ENCODE peak calls at places on chromosome 2, in six cellular contexts. Y, F, V, M, T and X are unnamed samples.

GRCh38 chr2:23590227-23590869 is 205.4 kb downstream of the KLHL29 start:
- DNase-seq in Y (no peak), F (no peak), V (no peak), M (no peak), T (no peak), X (no peak)

GRCh38 chr2:239245872-239246701 is 154.7 kb downstream of the HDAC4 start:
- DNase-seq in Y (no peak), F (no peak), V (peak; percentile 41), M (no peak), T (no peak), X (no peak)

GRCh38 chr2:84297155-84297554 is 161.9 kb downstream of the SUCLG1 start:
- DNase-seq in Y (no peak), F (no peak), V (no peak), M (no peak), T (no peak), X (no peak)

GRCh38 chr2:74472945-74473258 is 422 bp upstream of the MRPL53 start:
- DNase-seq in Y (no peak), F (no peak), V (no peak), M (no peak), T (no peak), X (no peak)

GRCh38 chr2:63000801-63001200 is 49.8 kb upstream of the OTX1 start:
- DNase-seq in Y (no peak), F (no peak), V (no peak), M (no peak), T (no peak), X (no peak)

GRCh38 chr2:136185991-136186771 is 68.2 kb upstream of the CXCR4 start:
- DNase-seq in Y (no peak), F (no peak), V (no peak), M (peak; percentile 70), T (no peak), X (no peak)

GRCh38 chr2:28624798-28625701 is 126.6 kb upstream of the PPP1CB start:
- DNase-seq in Y (no peak), F (no peak), V (no peak), M (no peak), T (no peak), X (no peak)

GRCh38 chr2:41896186-41896846 is 151.5 kb upstream of the PKDCC start:
- DNase-seq in Y (no peak), F (no peak), V (no peak), M (no peak), T (no peak), X (no peak)

GRCh38 chr2:112048887-112049286 is 6.2 kb upstream of the TMEM87B start:
- DNase-seq in Y (no peak), F (no peak), V (no peak), M (peak; percentile 44), T (peak; percentile 59), X (peak; percentile 38)

GRCh38 chr2:127698553-127699355 is 2.5 kb upstream of the SFT2D3 start:
- DNase-seq in Y (no peak), F (no peak), V (no peak), M (no peak), T (no peak), X (no peak)

GRCh38 chr2:191714925-191715324 is 37.0 kb downstream of the NABP1 start:
- DNase-seq in Y (no peak), F (no peak), V (no peak), M (no peak), T (no peak), X (no peak)

GRCh38 chr2:221874444-221874843 is 302.3 kb upstream of the EPHA4 start:
- DNase-seq in Y (no peak), F (no peak), V (no peak), M (no peak), T (no peak), X (no peak)

GRCh38 chr2:237541242-237541641 is 25.1 kb upstream of the PRLH start:
- DNase-seq in Y (no peak), F (no peak), V (no peak), M (no peak), T (no peak), X (peak; percentile 20)

GRCh38 chr2:149332364-149332763 is 2.0 kb downstream of the LYPD6 start:
- DNase-seq in Y (no peak), F (no peak), V (no peak), M (no peak), T (no peak), X (no peak)

GRCh38 chr2:113699048-113699447 is 57.4 kb downstream of the SLC35F5 start:
- DNase-seq in Y (no peak), F (no peak), V (no peak), M (no peak), T (no peak), X (no peak)

GRCh38 chr2:150762571-150762970 is 275.1 kb upstream of the RND3 start:
- DNase-seq in Y (no peak), F (no peak), V (no peak), M (no peak), T (no peak), X (no peak)

GRCh38 chr2:9373505-9373904 is 49.8 kb downstream of the ITGB1BP1 start:
- DNase-seq in Y (no peak), F (no peak), V (no peak), M (no peak), T (no peak), X (no peak)

GRCh38 chr2:151947524-151948165 is 119.4 kb upstream of the ARL5A start:
- DNase-seq in Y (no peak), F (no peak), V (no peak), M (peak; percentile 51), T (no peak), X (peak; percentile 12)

GRCh38 chr2:218979846-218980738 is 4.9 kb downstream of the FEV start:
- DNase-seq in Y (peak; percentile 77), F (peak; percentile 82), V (peak; percentile 94), M (peak; percentile 88), T (peak; percentile 49), X (peak; percentile 86)

GRCh38 chr2:112187805-112188596 is 49.8 kb downstream of the FBLN7 start:
- DNase-seq in Y (peak; percentile 79), F (no peak), V (no peak), M (peak; percentile 40), T (no peak), X (no peak)

GRCh38 chr2:136019304-136019703 is 33.9 kb upstream of the DARS1 start:
- DNase-seq in Y (no peak), F (no peak), V (peak; percentile 18), M (no peak), T (no peak), X (no peak)

GRCh38 chr2:37997629-37998028 is 72.5 kb downstream of the RMDN2 start:
- DNase-seq in Y (no peak), F (no peak), V (no peak), M (no peak), T (no peak), X (no peak)

GRCh38 chr2:42569116-42569711 is 782 bp downstream of the MTA3 start:
- DNase-seq in Y (no peak), F (peak; percentile 22), V (peak; percentile 27), M (peak; percentile 31), T (peak; percentile 6), X (no peak)

GRCh38 chr2:207480521-207481034 is 49.2 kb upstream of the CREB1 start:
- DNase-seq in Y (no peak), F (no peak), V (no peak), M (no peak), T (no peak), X (no peak)

GRCh38 chr2:153870308-153870707 is 1.4 kb upstream of the GALNT13 start:
- DNase-seq in Y (no peak), F (no peak), V (no peak), M (no peak), T (peak; percentile 38), X (no peak)

GRCh38 chr2:157440404-157441071 is 3.4 kb downstream of the CYTIP start:
- DNase-seq in Y (no peak), F (no peak), V (no peak), M (no peak), T (no peak), X (no peak)

GRCh38 chr2:172836386-172837200 is 100.9 kb downstream of the RAPGEF4 start:
- DNase-seq in Y (no peak), F (no peak), V (no peak), M (peak; percentile 82), T (no peak), X (no peak)

GRCh38 chr2:192544371-192544955 is 349.7 kb upstream of the TMEFF2 start:
- DNase-seq in Y (no peak), F (no peak), V (no peak), M (no peak), T (no peak), X (no peak)

GRCh38 chr2:25089605-25090424 is 47.9 kb downstream of the EFR3B start:
- DNase-seq in Y (no peak), F (no peak), V (no peak), M (no peak), T (no peak), X (peak; percentile 56)

GRCh38 chr2:144517825-144518699 is 1.9 kb downstream of the ZEB2 start:
- DNase-seq in Y (no peak), F (peak; percentile 26), V (peak; percentile 50), M (peak; percentile 21), T (no peak), X (no peak)

GRCh38 chr2:84486436-84487115 is 27.5 kb upstream of the SUCLG1 start:
- DNase-seq in Y (no peak), F (no peak), V (no peak), M (no peak), T (no peak), X (no peak)

GRCh38 chr2:60958800-60959199 is 58.7 kb upstream of the PEX13 start:
- DNase-seq in Y (no peak), F (no peak), V (no peak), M (peak; percentile 33), T (no peak), X (no peak)

GRCh38 chr2:162318280-162319222 is at the start of gene IFIH1:
- DNase-seq in Y (peak; percentile 65), F (peak; percentile 55), V (peak; percentile 49), M (peak; percentile 92), T (peak; percentile 28), X (peak; percentile 39)